ENCODE peak calls at places on chromosomes 6 and 20, in seven cellular contexts. Z is endothelial cell, W is SK-N-SH, X is colonic mucosa, V is CD14-positive monocyte, Q is NCI-H187 treated with DMSO at 0.1 percent for 48 hours, E is Calu3. K is an unnamed sample.

GRCh38 chr20:20568604-20569205 is 143.7 kb downstream of the RALGAPA2 start:
- DNase-seq in E (peak), Z (peak), W (peak), V (no peak), X (no peak), Q (no peak), K (no peak)

GRCh38 chr6:122042851-122043250 is 356.6 kb upstream of the HSF2 start:
- DNase-seq in X (no peak), W (no peak), E (no peak), Z (no peak), Q (no peak), V (no peak), K (no peak)

GRCh38 chr6:158817298-158818007 is 1.7 kb downstream of the EZR start:
- DNase-seq in Z (peak), E (no peak), Q (no peak), V (no peak), W (peak), X (peak), K (peak)

GRCh38 chr6:19849736-19850135 is 12.6 kb downstream of the ID4 start:
- DNase-seq in Z (no peak), X (no peak), W (no peak), Q (no peak), V (no peak), E (no peak), K (no peak)

GRCh38 chr20:13580725-13581124 is 58.0 kb downstream of the TASP1 start:
- DNase-seq in W (no peak), V (no peak), Z (no peak), X (no peak), Q (no peak), E (no peak), K (no peak)

GRCh38 chr20:41650221-41650948 is 32.2 kb upstream of the CHD6 start:
- DNase-seq in E (peak), X (peak), V (no peak), W (no peak), Z (no peak), Q (peak), K (no peak)

GRCh38 chr6:156992396-156992795 is 215.2 kb downstream of the ARID1B start:
- DNase-seq in X (peak), E (peak), Q (no peak), Z (no peak), V (no peak), W (peak), K (no peak)

GRCh38 chr6:18122128-18123093 is at the start of gene NHLRC1:
- DNase-seq in Z (peak), Q (peak), V (peak), E (peak), X (peak), W (peak), K (peak)

GRCh38 chr6:26017567-26017966 is 55.0 kb downstream of the TRIM38 start:
- DNase-seq in E (peak), X (peak), Q (no peak), Z (peak), W (no peak), V (no peak), K (peak)

GRCh38 chr6:155693573-155694428 is 238.2 kb upstream of the NOX3 start:
- DNase-seq in Z (no peak), W (no peak), V (no peak), Q (no peak), E (peak), X (peak), K (no peak)

GRCh38 chr6:2738373-2738979 is 12.2 kb downstream of the MYLK4 start:
- DNase-seq in X (peak), E (peak), Q (no peak), Z (peak), V (no peak), W (peak), K (no peak)

GRCh38 chr6:41066867-41067304 is 5.3 kb downstream of the OARD1 start:
- DNase-seq in W (peak), E (peak), Q (no peak), X (peak), Z (peak), V (no peak), K (no peak)

GRCh38 chr6:164827537-164827936 is 481.9 kb downstream of the C6orf118 start:
- DNase-seq in V (no peak), E (peak), X (no peak), Q (no peak), Z (no peak), W (no peak), K (no peak)

GRCh38 chr6:166104107-166104506 is 63.5 kb downstream of the TBXT start:
- DNase-seq in E (no peak), V (no peak), Z (no peak), X (no peak), W (no peak), Q (no peak), K (no peak)

GRCh38 chr6:167760979-167761793 is 65.5 kb upstream of the AFDN start:
- DNase-seq in W (no peak), Z (no peak), X (no peak), V (peak), E (no peak), Q (no peak), K (peak)

GRCh38 chr20:17651761-17652388 is 30.2 kb downstream of the RRBP1 start:
- DNase-seq in V (no peak), Q (no peak), X (no peak), E (peak), W (no peak), Z (no peak), K (peak)

GRCh38 chr20:38835792-38836191 is 30.3 kb downstream of the PPP1R16B start:
- DNase-seq in Z (no peak), E (no peak), V (no peak), X (no peak), Q (no peak), W (no peak), K (no peak)

GRCh38 chr20:15682690-15683089 is 890.6 kb downstream of the KIF16B start:
- DNase-seq in E (no peak), X (no peak), Q (no peak), W (no peak), Z (no peak), V (no peak), K (no peak)

GRCh38 chr20:2652724-2653510 is 485 bp downstream of the NOP56 start:
- DNase-seq in W (peak), X (peak), Q (no peak), E (no peak), V (peak), Z (peak), K (peak)

GRCh38 chr6:105592329-105592728 is 189.4 kb upstream of the PREP start:
- DNase-seq in Q (no peak), V (no peak), Z (no peak), E (peak), W (no peak), X (no peak), K (no peak)

GRCh38 chr20:54062812-54063280 is 7.5 kb downstream of the BCAS1 start:
- DNase-seq in V (no peak), X (no peak), W (peak), Q (no peak), Z (no peak), E (peak), K (no peak)

GRCh38 chr6:131982740-131983259 is 31.6 kb upstream of the CCN2 start:
- DNase-seq in E (no peak), W (no peak), X (no peak), V (no peak), Q (no peak), Z (no peak), K (no peak)

GRCh38 chr6:47631248-47632196 is 66.9 kb upstream of the ADGRF4 start:
- DNase-seq in X (peak), Q (no peak), E (no peak), Z (no peak), W (peak), V (no peak), K (no peak)

GRCh38 chr6:6713660-6714446 is 125.3 kb downstream of the LY86 start:
- DNase-seq in Z (no peak), V (no peak), Q (no peak), W (peak), E (no peak), X (no peak), K (no peak)

GRCh38 chr6:80338201-80338836 is 231.8 kb downstream of the BCKDHB start:
- DNase-seq in Q (no peak), X (peak), E (peak), V (peak), Z (peak), W (peak), K (peak)

GRCh38 chr20:50121858-50122271 is 8.9 kb upstream of the UBE2V1 start:
- DNase-seq in V (no peak), Q (no peak), X (no peak), Z (no peak), W (peak), E (no peak), K (no peak)

GRCh38 chr20:21608777-21609176 is 94.9 kb upstream of the NKX2-2 start:
- DNase-seq in Z (no peak), X (no peak), E (no peak), Q (no peak), W (no peak), V (no peak), K (no peak)